ENCODE peak calls at places on chromosomes 5 and 9, in eight cellular contexts. One of them, this sample, is unnamed. For H3K4me1, the result is how much of the 10 kb centered on the place peaks cover.

GRCh38 chr9:93154293-93154903 is 20.3 kb upstream of the NINJ1 start:
- DNase-seq in upper lobe of right lung: no peak
- DNase-seq in heart right ventricle: no peak
- DNase-seq in IMR-90: no peak
- DNase-seq in hepatocyte: peak
- DNase-seq in cardiac muscle cell: peak
- DNase-seq in lower lobe of right lung: no peak
- DNase-seq in PC-3: peak
- DNase-seq in this sample: peak

GRCh38 chr5:72857396-72857795 is 40.9 kb downstream of the TNPO1 start:
- DNase-seq in heart right ventricle: no peak
- DNase-seq in lower lobe of right lung: no peak
- DNase-seq in cardiac muscle cell: no peak
- DNase-seq in IMR-90: no peak
- DNase-seq in upper lobe of right lung: no peak
- DNase-seq in hepatocyte: no peak
- DNase-seq in PC-3: no peak
- DNase-seq in this sample: no peak

GRCh38 chr9:131605770-131606590 is 60.7 kb downstream of the PRRT1B start:
- DNase-seq in hepatocyte: peak
- DNase-seq in lower lobe of right lung: no peak
- DNase-seq in cardiac muscle cell: no peak
- DNase-seq in upper lobe of right lung: no peak
- DNase-seq in heart right ventricle: no peak
- DNase-seq in IMR-90: peak
- DNase-seq in PC-3: no peak
- DNase-seq in this sample: no peak

GRCh38 chr9:114034663-114035062 is 43.4 kb downstream of the AMBP start:
- DNase-seq in hepatocyte: no peak
- DNase-seq in PC-3: no peak
- DNase-seq in IMR-90: no peak
- DNase-seq in lower lobe of right lung: no peak
- DNase-seq in upper lobe of right lung: no peak
- DNase-seq in heart right ventricle: no peak
- DNase-seq in cardiac muscle cell: no peak
- DNase-seq in this sample: no peak

GRCh38 chr5:167694562-167694961 is 596.9 kb upstream of the WWC1 start:
- DNase-seq in upper lobe of right lung: no peak
- DNase-seq in hepatocyte: no peak
- DNase-seq in PC-3: no peak
- DNase-seq in lower lobe of right lung: no peak
- DNase-seq in IMR-90: no peak
- DNase-seq in heart right ventricle: no peak
- DNase-seq in cardiac muscle cell: no peak
- DNase-seq in this sample: peak

GRCh38 chr5:74595143-74595915 is 45.2 kb downstream of the ENC1 start:
- DNase-seq in IMR-90: peak
- DNase-seq in heart right ventricle: peak
- DNase-seq in upper lobe of right lung: no peak
- DNase-seq in lower lobe of right lung: no peak
- DNase-seq in PC-3: no peak
- DNase-seq in cardiac muscle cell: peak
- DNase-seq in hepatocyte: peak
- DNase-seq in this sample: no peak

GRCh38 chr5:36934740-36935356 is 58.3 kb downstream of the NIPBL start:
- DNase-seq in hepatocyte: no peak
- DNase-seq in lower lobe of right lung: no peak
- DNase-seq in IMR-90: peak
- DNase-seq in PC-3: no peak
- DNase-seq in heart right ventricle: no peak
- DNase-seq in upper lobe of right lung: no peak
- DNase-seq in cardiac muscle cell: peak
- DNase-seq in this sample: no peak

GRCh38 chr5:121949885-121950284 is 11.9 kb upstream of the SRFBP1 start:
- DNase-seq in hepatocyte: peak
- DNase-seq in PC-3: peak
- DNase-seq in heart right ventricle: peak
- DNase-seq in upper lobe of right lung: no peak
- DNase-seq in IMR-90: peak
- DNase-seq in cardiac muscle cell: peak
- DNase-seq in lower lobe of right lung: no peak
- DNase-seq in this sample: peak

DNA sequence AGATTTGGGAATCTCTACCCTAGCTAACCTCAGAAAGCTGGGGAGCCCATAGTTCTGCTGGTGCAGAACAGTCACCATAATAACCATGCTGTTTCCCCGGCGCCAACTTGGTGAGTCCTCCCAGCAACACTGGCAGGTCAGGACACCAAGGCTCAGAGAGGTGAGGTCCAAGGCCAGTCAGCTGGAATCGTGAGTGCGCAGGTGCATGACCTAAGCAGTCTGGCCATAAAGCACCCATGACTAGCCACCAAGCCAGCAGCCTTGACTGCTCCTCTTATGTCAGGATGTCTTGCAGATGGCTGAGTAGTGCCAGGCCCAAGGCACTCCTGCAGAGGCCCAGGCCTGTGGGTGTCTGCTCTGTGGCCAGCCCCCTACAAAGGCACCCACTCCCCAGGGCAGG is 2.6 kb downstream of the RNF44 start:
- DNase-seq in lower lobe of right lung: no peak
- DNase-seq in IMR-90: no peak
- DNase-seq in upper lobe of right lung: no peak
- DNase-seq in PC-3: no peak
- DNase-seq in hepatocyte: no peak
- DNase-seq in heart right ventricle: no peak
- DNase-seq in cardiac muscle cell: no peak
- DNase-seq in this sample: no peak
- H3K4me1 ChIP-seq in lower lobe of right lung: half or more
- H3K4me1 ChIP-seq in IMR-90: under half
- H3K4me1 ChIP-seq in upper lobe of right lung: half or more
- H3K4me1 ChIP-seq in PC-3: under half
- H3K4me1 ChIP-seq in hepatocyte: under half
- H3K4me1 ChIP-seq in heart right ventricle: half or more
- H3K4me1 ChIP-seq in cardiac muscle cell: under half
- H3K4me1 ChIP-seq in this sample: half or more

GRCh38 chr5:14268236-14268701 is 125.1 kb downstream of the TRIO start:
- DNase-seq in hepatocyte: peak
- DNase-seq in PC-3: peak
- DNase-seq in heart right ventricle: no peak
- DNase-seq in cardiac muscle cell: peak
- DNase-seq in IMR-90: peak
- DNase-seq in upper lobe of right lung: no peak
- DNase-seq in lower lobe of right lung: no peak
- DNase-seq in this sample: peak

GRCh38 chr5:14270212-14270702 is 127.1 kb downstream of the TRIO start:
- DNase-seq in heart right ventricle: peak
- DNase-seq in lower lobe of right lung: no peak
- DNase-seq in hepatocyte: peak
- DNase-seq in PC-3: peak
- DNase-seq in IMR-90: peak
- DNase-seq in upper lobe of right lung: no peak
- DNase-seq in cardiac muscle cell: peak
- DNase-seq in this sample: peak

GRCh38 chr5:14267166-14267838 is 124.2 kb downstream of the TRIO start:
- DNase-seq in cardiac muscle cell: peak
- DNase-seq in lower lobe of right lung: no peak
- DNase-seq in upper lobe of right lung: no peak
- DNase-seq in heart right ventricle: no peak
- DNase-seq in hepatocyte: no peak
- DNase-seq in IMR-90: no peak
- DNase-seq in PC-3: peak
- DNase-seq in this sample: peak

GRCh38 chr5:14268738-14269137 is 125.6 kb downstream of the TRIO start:
- DNase-seq in heart right ventricle: peak
- DNase-seq in hepatocyte: no peak
- DNase-seq in upper lobe of right lung: no peak
- DNase-seq in IMR-90: peak
- DNase-seq in lower lobe of right lung: no peak
- DNase-seq in cardiac muscle cell: peak
- DNase-seq in PC-3: no peak
- DNase-seq in this sample: no peak

DNA sequence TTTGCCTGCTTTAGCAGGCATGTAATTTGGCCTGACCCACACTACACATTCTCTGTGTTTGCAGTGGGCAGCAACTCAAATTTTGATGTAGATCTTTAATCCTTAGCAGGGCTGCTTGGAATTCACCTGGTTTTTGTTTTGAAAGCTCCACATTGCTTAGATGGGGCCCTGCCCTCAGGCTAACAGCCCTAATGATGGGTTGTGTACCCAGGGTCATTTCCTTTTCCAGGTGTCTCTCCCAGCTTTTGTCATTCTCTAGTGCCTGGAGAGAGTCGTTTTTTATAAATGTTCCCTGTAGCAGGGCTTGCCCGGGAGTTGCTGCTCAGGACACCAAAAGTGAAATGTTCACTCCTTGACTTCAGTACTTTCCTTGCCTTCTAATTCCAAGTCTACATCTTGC is 126.3 kb downstream of the TRIO start:
- DNase-seq in lower lobe of right lung: no peak
- DNase-seq in cardiac muscle cell: no peak
- DNase-seq in PC-3: peak
- DNase-seq in IMR-90: no peak
- DNase-seq in heart right ventricle: no peak
- DNase-seq in upper lobe of right lung: no peak
- DNase-seq in hepatocyte: no peak
- DNase-seq in this sample: no peak
- H3K27ac ChIP-seq in lower lobe of right lung: peak
- H3K27ac ChIP-seq in cardiac muscle cell: peak
- H3K27ac ChIP-seq in PC-3: peak
- H3K27ac ChIP-seq in IMR-90: peak
- H3K27ac ChIP-seq in heart right ventricle: peak
- H3K27ac ChIP-seq in upper lobe of right lung: no peak
- H3K27ac ChIP-seq in hepatocyte: peak
- H3K27ac ChIP-seq in this sample: no peak

GRCh38 chr9:109010676-109011655 is 2.3 kb downstream of the CTNNAL1 start:
- DNase-seq in heart right ventricle: peak
- DNase-seq in cardiac muscle cell: peak
- DNase-seq in upper lobe of right lung: no peak
- DNase-seq in IMR-90: peak
- DNase-seq in lower lobe of right lung: no peak
- DNase-seq in hepatocyte: peak
- DNase-seq in PC-3: peak
- DNase-seq in this sample: peak

GRCh38 chr9:109014267-109015025 is 1.1 kb upstream of the CTNNAL1 start:
- DNase-seq in PC-3: no peak
- DNase-seq in lower lobe of right lung: no peak
- DNase-seq in cardiac muscle cell: peak
- DNase-seq in hepatocyte: peak
- DNase-seq in IMR-90: peak
- DNase-seq in upper lobe of right lung: peak
- DNase-seq in heart right ventricle: peak
- DNase-seq in this sample: peak

GRCh38 chr9:109013678-109014145 is 413 bp upstream of the CTNNAL1 start:
- DNase-seq in PC-3: no peak
- DNase-seq in hepatocyte: no peak
- DNase-seq in heart right ventricle: no peak
- DNase-seq in IMR-90: no peak
- DNase-seq in cardiac muscle cell: peak
- DNase-seq in lower lobe of right lung: no peak
- DNase-seq in upper lobe of right lung: no peak
- DNase-seq in this sample: peak

GRCh38 chr9:109012876-109013677 is at the start of gene CTNNAL1:
- DNase-seq in heart right ventricle: peak
- DNase-seq in lower lobe of right lung: peak
- DNase-seq in upper lobe of right lung: peak
- DNase-seq in PC-3: peak
- DNase-seq in cardiac muscle cell: peak
- DNase-seq in IMR-90: peak
- DNase-seq in hepatocyte: peak
- DNase-seq in this sample: peak

DNA sequence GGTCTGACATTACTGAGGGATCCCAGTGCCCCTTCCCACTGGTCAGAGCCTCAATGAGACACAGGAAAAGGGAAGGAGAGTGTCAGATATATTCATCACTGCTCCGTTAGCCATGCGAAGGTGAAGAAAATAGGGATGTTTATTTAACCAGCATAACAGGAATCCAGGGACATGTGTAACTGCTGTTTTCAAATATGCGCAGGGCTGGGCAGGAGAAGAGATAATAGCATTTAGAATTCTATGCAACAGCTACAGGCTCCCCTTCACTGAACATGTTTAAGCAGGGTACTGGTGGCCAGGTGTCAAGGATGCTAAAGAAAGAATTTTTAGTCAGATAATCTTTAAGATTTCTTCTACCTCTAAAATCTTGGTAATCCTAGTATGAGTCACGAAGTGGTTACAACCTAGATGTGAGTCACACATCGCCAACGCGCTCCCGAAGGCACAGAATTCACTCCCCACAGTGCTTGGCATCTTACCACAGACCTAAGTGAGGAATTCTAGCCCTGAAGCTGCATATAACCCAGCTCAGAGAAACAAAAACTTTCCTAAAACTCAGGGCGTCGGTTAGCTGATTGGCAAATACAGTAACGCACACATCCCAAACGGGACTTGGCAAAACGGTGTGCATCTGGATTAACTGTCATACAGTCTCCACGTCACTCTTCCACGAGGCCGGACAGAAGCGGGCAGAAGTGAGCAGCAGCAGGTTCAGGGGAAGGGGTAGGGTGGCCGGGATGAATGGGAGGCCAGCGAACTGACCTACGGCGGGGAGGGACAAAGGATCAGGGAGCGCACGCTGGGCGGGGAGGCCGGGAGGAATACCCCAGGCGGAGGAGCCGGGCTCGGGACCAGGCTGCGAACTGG is 1.1 kb downstream of the CTNNAL1 start:
- DNase-seq in PC-3: peak
- DNase-seq in hepatocyte: peak
- DNase-seq in IMR-90: peak
- DNase-seq in upper lobe of right lung: peak
- DNase-seq in lower lobe of right lung: peak
- DNase-seq in heart right ventricle: peak
- DNase-seq in cardiac muscle cell: peak
- DNase-seq in this sample: peak
- H3K4me1 ChIP-seq in PC-3: under half
- H3K4me1 ChIP-seq in hepatocyte: under half
- H3K4me1 ChIP-seq in IMR-90: under half
- H3K4me1 ChIP-seq in upper lobe of right lung: under half
- H3K4me1 ChIP-seq in lower lobe of right lung: under half
- H3K4me1 ChIP-seq in heart right ventricle: under half
- H3K4me1 ChIP-seq in cardiac muscle cell: under half
- H3K4me1 ChIP-seq in this sample: under half

GRCh38 chr5:56737002-56737621 is 78.2 kb upstream of the MAP3K1 start:
- DNase-seq in lower lobe of right lung: no peak
- DNase-seq in upper lobe of right lung: no peak
- DNase-seq in hepatocyte: no peak
- DNase-seq in PC-3: peak
- DNase-seq in cardiac muscle cell: peak
- DNase-seq in IMR-90: peak
- DNase-seq in heart right ventricle: peak
- DNase-seq in this sample: peak

GRCh38 chr5:56732147-56732546 is 83.2 kb upstream of the MAP3K1 start:
- DNase-seq in lower lobe of right lung: no peak
- DNase-seq in cardiac muscle cell: no peak
- DNase-seq in hepatocyte: no peak
- DNase-seq in IMR-90: no peak
- DNase-seq in PC-3: no peak
- DNase-seq in upper lobe of right lung: no peak
- DNase-seq in heart right ventricle: no peak
- DNase-seq in this sample: no peak

GRCh38 chr5:56735845-56736641 is 79.3 kb upstream of the MAP3K1 start:
- DNase-seq in upper lobe of right lung: no peak
- DNase-seq in PC-3: no peak
- DNase-seq in lower lobe of right lung: no peak
- DNase-seq in hepatocyte: no peak
- DNase-seq in IMR-90: no peak
- DNase-seq in cardiac muscle cell: no peak
- DNase-seq in heart right ventricle: no peak
- DNase-seq in this sample: no peak

GRCh38 chr5:56734066-56734766 is 81.1 kb upstream of the MAP3K1 start:
- DNase-seq in upper lobe of right lung: no peak
- DNase-seq in heart right ventricle: no peak
- DNase-seq in lower lobe of right lung: no peak
- DNase-seq in PC-3: no peak
- DNase-seq in cardiac muscle cell: no peak
- DNase-seq in IMR-90: no peak
- DNase-seq in hepatocyte: no peak
- DNase-seq in this sample: no peak

DNA sequence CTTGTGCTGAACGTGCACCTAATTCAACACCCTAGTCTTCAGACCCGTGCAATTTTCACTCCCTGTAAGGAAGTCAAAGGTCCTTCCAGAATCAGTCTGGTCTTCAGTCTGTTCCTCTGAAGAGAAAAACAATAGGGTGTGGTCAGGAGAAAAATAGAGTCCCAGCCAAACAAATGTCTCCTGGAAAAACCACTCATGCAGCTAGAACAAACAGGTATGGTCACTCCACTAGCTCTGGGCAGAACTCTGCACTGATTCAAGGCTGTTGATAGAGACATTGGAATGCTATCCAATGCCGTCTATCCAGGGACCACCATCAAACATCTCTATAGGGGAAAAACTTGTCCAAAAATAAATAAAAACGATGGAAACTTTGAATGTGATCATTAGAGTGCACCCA is 81.8 kb upstream of the MAP3K1 start:
- DNase-seq in upper lobe of right lung: no peak
- DNase-seq in heart right ventricle: no peak
- DNase-seq in lower lobe of right lung: no peak
- DNase-seq in cardiac muscle cell: no peak
- DNase-seq in PC-3: peak
- DNase-seq in IMR-90: no peak
- DNase-seq in hepatocyte: no peak
- DNase-seq in this sample: no peak
- H3K27ac ChIP-seq in upper lobe of right lung: no peak
- H3K27ac ChIP-seq in heart right ventricle: no peak
- H3K27ac ChIP-seq in lower lobe of right lung: no peak
- H3K27ac ChIP-seq in cardiac muscle cell: no peak
- H3K27ac ChIP-seq in PC-3: no peak
- H3K27ac ChIP-seq in IMR-90: no peak
- H3K27ac ChIP-seq in hepatocyte: no peak
- H3K27ac ChIP-seq in this sample: no peak